ENCODE peak calls at places on chromosomes 7 and 10, in ten cellular contexts. Z is HT1080; D is stimulated activated CD4-positive, alpha-beta T cell treated with anti-CD3 and anti-CD28 coated beads, TNF-alpha, amount 100 ng/mL, for 4 hours; O is fibroblast of the aortic adventitia; G is BE2C; Q is B cell; V is foreskin fibroblast; E is occipital lobe; H is activated naive CD8-positive, alpha-beta T cell treated with anti-CD3 and anti-CD28 coated beads, Interleukin-2, amount 50 U/mL, for 24 hours; L is NAMALWA. M is an unnamed sample.

GRCh38 chr10:5975641-5976473 is 1.5 kb downstream of the IL15RA start:
- DNase-seq in Z (peak), D (peak), O (peak), G (no peak), Q (peak), V (peak), E (no peak), H (peak), L (peak), M (no peak)

GRCh38 chr10:60433684-60434083 is 44.0 kb upstream of the ANK3 start:
- DNase-seq in Z (peak), D (no peak), O (peak), G (no peak), Q (no peak), V (peak), E (no peak), H (no peak), L (no peak), M (no peak)

GRCh38 chr7:37141742-37142141 is 306.9 kb downstream of the ELMO1 start:
- DNase-seq in Z (no peak), D (no peak), O (no peak), G (no peak), Q (no peak), V (no peak), E (no peak), H (no peak), L (no peak), M (no peak)

GRCh38 chr10:13613519-13613918 is 26.8 kb downstream of the PRPF18 start:
- DNase-seq in Z (no peak), D (no peak), O (peak), G (no peak), Q (no peak), V (peak), E (no peak), H (no peak), L (peak), M (no peak)

GRCh38 chr7:127807829-127808228 is 155.8 kb downstream of the SND1 start:
- DNase-seq in Z (no peak), D (no peak), O (no peak), G (no peak), Q (no peak), V (no peak), E (no peak), H (no peak), L (no peak), M (no peak)

GRCh38 chr7:25349283-25349682 is 121.0 kb upstream of the NPVF start:
- DNase-seq in Z (no peak), D (no peak), O (no peak), G (no peak), Q (no peak), V (no peak), E (no peak), H (no peak), L (no peak), M (no peak)

GRCh38 chr7:20786421-20786778 is 286 bp downstream of the SP8 start:
- DNase-seq in Z (no peak), D (no peak), O (no peak), G (no peak), Q (no peak), V (no peak), E (no peak), H (no peak), L (no peak), M (no peak)

GRCh38 chr7:25847331-25848070 is 304.5 kb upstream of the NFE2L3 start:
- DNase-seq in Z (peak), D (no peak), O (peak), G (no peak), Q (no peak), V (peak), E (no peak), H (no peak), L (no peak), M (no peak)

GRCh38 chr10:58319599-58319998 is 15.2 kb upstream of the UBE2D1 start:
- DNase-seq in Z (no peak), D (no peak), O (no peak), G (no peak), Q (no peak), V (no peak), E (no peak), H (no peak), L (no peak), M (no peak)

GRCh38 chr10:63064706-63065105 is 68.4 kb upstream of the NRBF2 start:
- DNase-seq in Z (no peak), D (no peak), O (peak), G (no peak), Q (no peak), V (no peak), E (no peak), H (no peak), L (no peak), M (no peak)

GRCh38 chr10:77045046-77045445 is 592.6 kb downstream of the KCNMA1 start:
- DNase-seq in Z (no peak), D (no peak), O (no peak), G (no peak), Q (no peak), V (no peak), E (no peak), H (no peak), L (no peak), M (no peak)

GRCh38 chr10:57657164-57657765 is 610.4 kb downstream of the IPMK start:
- DNase-seq in Z (peak), D (no peak), O (peak), G (peak), Q (no peak), V (peak), E (no peak), H (peak), L (peak), M (no peak)

GRCh38 chr10:69572159-69573055 is 815 bp downstream of the NEUROG3 start:
- DNase-seq in Z (no peak), D (no peak), O (no peak), G (no peak), Q (no peak), V (no peak), E (no peak), H (peak), L (no peak), M (no peak)

GRCh38 chr10:87860156-87860795 is 3.1 kb downstream of the KLLN start:
- DNase-seq in Z (peak), D (no peak), O (peak), G (peak), Q (peak), V (peak), E (no peak), H (no peak), L (peak), M (no peak)

GRCh38 chr10:3782456-3783312 is 2.3 kb downstream of the KLF6 start:
- DNase-seq in Z (peak), D (no peak), O (peak), G (peak), Q (peak), V (peak), E (peak), H (no peak), L (peak), M (peak)

GRCh38 chr7:126727930-126728331 is 524.8 kb downstream of the GRM8 start:
- DNase-seq in Z (peak), D (no peak), O (peak), G (peak), Q (no peak), V (peak), E (no peak), H (no peak), L (no peak), M (no peak)

GRCh38 chr10:91880310-91880709 is 29.0 kb downstream of the FGFBP3 start:
- DNase-seq in Z (peak), D (no peak), O (peak), G (no peak), Q (no peak), V (no peak), E (no peak), H (no peak), L (no peak), M (no peak)

GRCh38 chr7:12062062-12062461 is 149.0 kb upstream of the TMEM106B start:
- DNase-seq in Z (peak), D (no peak), O (no peak), G (no peak), Q (no peak), V (no peak), E (no peak), H (no peak), L (peak), M (no peak)

GRCh38 chr7:12638851-12639467 is 48.5 kb upstream of the ARL4A start:
- DNase-seq in Z (peak), D (no peak), O (peak), G (no peak), Q (no peak), V (no peak), E (no peak), H (no peak), L (peak), M (no peak)

GRCh38 chr10:114708084-114708483 is 50.0 kb upstream of the ABLIM1 start:
- DNase-seq in Z (no peak), D (no peak), O (no peak), G (no peak), Q (no peak), V (no peak), E (no peak), H (no peak), L (no peak), M (no peak)

GRCh38 chr7:105675873-105676484 is 94.7 kb upstream of the EFCAB10 start:
- DNase-seq in Z (no peak), D (no peak), O (no peak), G (peak), Q (no peak), V (no peak), E (no peak), H (peak), L (no peak), M (no peak)